ENCODE peak calls at places on chromosomes 7 and 10, in four cellular contexts. P is upper lobe of right lung, Q is left ventricle myocardium superior, J is tibial nerve. G is an unnamed sample.

GRCh38 chr7:135525426-135525825 is 15.5 kb upstream of the CNOT4 start:
- DNase-seq in J (no peak), Q (no peak), P (no peak), G (no peak)

GRCh38 chr7:44196450-44196872 is 4.3 kb upstream of the YKT6 start:
- DNase-seq in P (peak), Q (no peak), J (no peak), G (peak)

GRCh38 chr7:12386237-12386839 is 17.3 kb downstream of the VWDE start:
- DNase-seq in J (no peak), P (no peak), Q (no peak), G (no peak)

GRCh38 chr7:134920026-134920758 is 66.1 kb upstream of the AGBL3 start:
- DNase-seq in Q (no peak), J (no peak), P (no peak), G (no peak)

GRCh38 chr7:111982804-111983203 is 223.4 kb downstream of the DOCK4 start:
- DNase-seq in Q (no peak), J (no peak), P (no peak), G (no peak)

GRCh38 chr10:116972136-116972535 is 32.9 kb downstream of the SHTN1 start:
- DNase-seq in Q (no peak), J (no peak), P (no peak), G (no peak)

GRCh38 chr10:74103560-74104248 is 46.9 kb downstream of the AP3M1 start:
- DNase-seq in J (no peak), Q (no peak), P (no peak), G (peak)

GRCh38 chr10:99556225-99556523 is 23.4 kb downstream of the NKX2-3 start:
- DNase-seq in J (no peak), P (no peak), Q (no peak), G (no peak)

GRCh38 chr7:158533386-158534133 is 54.1 kb downstream of the PTPRN2 start:
- DNase-seq in Q (no peak), J (no peak), P (no peak), G (no peak)

GRCh38 chr10:13769926-13770325 is 183.2 kb downstream of the PRPF18 start:
- DNase-seq in P (no peak), Q (no peak), J (no peak), G (no peak)

G was measured in HuH-7.